ENCODE peak calls at places on chromosomes 2 and 18, in nine cellular contexts. One of them, this sample, is unnamed.

GRCh38 chr2:205712983-205713531 is 30.8 kb downstream of the NRP2 start:
- DNase-seq in activated T-cell treated with anti-CD3 and anti-CD28 coated beads for 1 hour: no peak
- DNase-seq in EL: no peak
- DNase-seq in hippocampal formation: no peak
- DNase-seq in stimulated activated naive CD8-positive, alpha-beta T cell treated with anti-CD3 and anti-CD28 coated beads, Interleukin-15, Interleukin-2, amounts not matched to agents 100 U/mL and 50 U/mL, for 24 hours: no peak
- DNase-seq in HuH-7.5: no peak
- DNase-seq in stimulated activated CD4-positive, alpha-beta T cell treated with anti-CD3 and anti-CD28 coated beads, Interleukin-2, amount 100 ng/mL, for 48 hours: no peak
- DNase-seq in activated naive CD4-positive, alpha-beta T cell treated with anti-CD3 and anti-CD28 coated beads, Interleukin-2, amount 50 U/mL, for 16 hours: no peak
- DNase-seq in GM04503: no peak
- DNase-seq in this sample: no peak

GRCh38 chr2:235926229-235926628 is 242.0 kb downstream of the GBX2 start:
- DNase-seq in activated T-cell treated with anti-CD3 and anti-CD28 coated beads for 1 hour: no peak
- DNase-seq in EL: no peak
- DNase-seq in hippocampal formation: no peak
- DNase-seq in stimulated activated naive CD8-positive, alpha-beta T cell treated with anti-CD3 and anti-CD28 coated beads, Interleukin-15, Interleukin-2, amounts not matched to agents 100 U/mL and 50 U/mL, for 24 hours: no peak
- DNase-seq in HuH-7.5: no peak
- DNase-seq in stimulated activated CD4-positive, alpha-beta T cell treated with anti-CD3 and anti-CD28 coated beads, Interleukin-2, amount 100 ng/mL, for 48 hours: no peak
- DNase-seq in activated naive CD4-positive, alpha-beta T cell treated with anti-CD3 and anti-CD28 coated beads, Interleukin-2, amount 50 U/mL, for 16 hours: no peak
- DNase-seq in GM04503: no peak
- DNase-seq in this sample: no peak

GRCh38 chr2:180622122-180622918 is 358.1 kb upstream of the UBE2E3 start:
- DNase-seq in activated T-cell treated with anti-CD3 and anti-CD28 coated beads for 1 hour: no peak
- DNase-seq in EL: peak
- DNase-seq in hippocampal formation: no peak
- DNase-seq in stimulated activated naive CD8-positive, alpha-beta T cell treated with anti-CD3 and anti-CD28 coated beads, Interleukin-15, Interleukin-2, amounts not matched to agents 100 U/mL and 50 U/mL, for 24 hours: no peak
- DNase-seq in HuH-7.5: no peak
- DNase-seq in stimulated activated CD4-positive, alpha-beta T cell treated with anti-CD3 and anti-CD28 coated beads, Interleukin-2, amount 100 ng/mL, for 48 hours: no peak
- DNase-seq in activated naive CD4-positive, alpha-beta T cell treated with anti-CD3 and anti-CD28 coated beads, Interleukin-2, amount 50 U/mL, for 16 hours: no peak
- DNase-seq in GM04503: peak
- DNase-seq in this sample: no peak

GRCh38 chr18:23583071-23583865 is 3.0 kb downstream of the NPC1 start:
- DNase-seq in activated T-cell treated with anti-CD3 and anti-CD28 coated beads for 1 hour: no peak
- DNase-seq in EL: no peak
- DNase-seq in hippocampal formation: peak
- DNase-seq in stimulated activated naive CD8-positive, alpha-beta T cell treated with anti-CD3 and anti-CD28 coated beads, Interleukin-15, Interleukin-2, amounts not matched to agents 100 U/mL and 50 U/mL, for 24 hours: no peak
- DNase-seq in HuH-7.5: no peak
- DNase-seq in stimulated activated CD4-positive, alpha-beta T cell treated with anti-CD3 and anti-CD28 coated beads, Interleukin-2, amount 100 ng/mL, for 48 hours: no peak
- DNase-seq in activated naive CD4-positive, alpha-beta T cell treated with anti-CD3 and anti-CD28 coated beads, Interleukin-2, amount 50 U/mL, for 16 hours: no peak
- DNase-seq in GM04503: no peak
- DNase-seq in this sample: peak

GRCh38 chr2:163441603-163442002 is 294.2 kb downstream of the FIGN start:
- DNase-seq in activated T-cell treated with anti-CD3 and anti-CD28 coated beads for 1 hour: no peak
- DNase-seq in EL: no peak
- DNase-seq in hippocampal formation: no peak
- DNase-seq in stimulated activated naive CD8-positive, alpha-beta T cell treated with anti-CD3 and anti-CD28 coated beads, Interleukin-15, Interleukin-2, amounts not matched to agents 100 U/mL and 50 U/mL, for 24 hours: no peak
- DNase-seq in HuH-7.5: no peak
- DNase-seq in stimulated activated CD4-positive, alpha-beta T cell treated with anti-CD3 and anti-CD28 coated beads, Interleukin-2, amount 100 ng/mL, for 48 hours: no peak
- DNase-seq in activated naive CD4-positive, alpha-beta T cell treated with anti-CD3 and anti-CD28 coated beads, Interleukin-2, amount 50 U/mL, for 16 hours: no peak
- DNase-seq in GM04503: no peak
- DNase-seq in this sample: no peak

GRCh38 chr2:201794261-201794660 is 12.1 kb upstream of the CDK15 start:
- DNase-seq in activated T-cell treated with anti-CD3 and anti-CD28 coated beads for 1 hour: no peak
- DNase-seq in EL: peak
- DNase-seq in hippocampal formation: no peak
- DNase-seq in stimulated activated naive CD8-positive, alpha-beta T cell treated with anti-CD3 and anti-CD28 coated beads, Interleukin-15, Interleukin-2, amounts not matched to agents 100 U/mL and 50 U/mL, for 24 hours: no peak
- DNase-seq in HuH-7.5: no peak
- DNase-seq in stimulated activated CD4-positive, alpha-beta T cell treated with anti-CD3 and anti-CD28 coated beads, Interleukin-2, amount 100 ng/mL, for 48 hours: no peak
- DNase-seq in activated naive CD4-positive, alpha-beta T cell treated with anti-CD3 and anti-CD28 coated beads, Interleukin-2, amount 50 U/mL, for 16 hours: no peak
- DNase-seq in GM04503: no peak
- DNase-seq in this sample: no peak

GRCh38 chr2:232890896-232891601 is 21.0 kb downstream of the SNORC start:
- DNase-seq in activated T-cell treated with anti-CD3 and anti-CD28 coated beads for 1 hour: no peak
- DNase-seq in EL: peak
- DNase-seq in hippocampal formation: no peak
- DNase-seq in stimulated activated naive CD8-positive, alpha-beta T cell treated with anti-CD3 and anti-CD28 coated beads, Interleukin-15, Interleukin-2, amounts not matched to agents 100 U/mL and 50 U/mL, for 24 hours: no peak
- DNase-seq in HuH-7.5: no peak
- DNase-seq in stimulated activated CD4-positive, alpha-beta T cell treated with anti-CD3 and anti-CD28 coated beads, Interleukin-2, amount 100 ng/mL, for 48 hours: no peak
- DNase-seq in activated naive CD4-positive, alpha-beta T cell treated with anti-CD3 and anti-CD28 coated beads, Interleukin-2, amount 50 U/mL, for 16 hours: no peak
- DNase-seq in GM04503: no peak
- DNase-seq in this sample: no peak

GRCh38 chr18:59359576-59359952 is 499 bp upstream of the LMAN1 start:
- DNase-seq in activated T-cell treated with anti-CD3 and anti-CD28 coated beads for 1 hour: no peak
- DNase-seq in EL: no peak
- DNase-seq in hippocampal formation: no peak
- DNase-seq in stimulated activated naive CD8-positive, alpha-beta T cell treated with anti-CD3 and anti-CD28 coated beads, Interleukin-15, Interleukin-2, amounts not matched to agents 100 U/mL and 50 U/mL, for 24 hours: no peak
- DNase-seq in HuH-7.5: peak
- DNase-seq in stimulated activated CD4-positive, alpha-beta T cell treated with anti-CD3 and anti-CD28 coated beads, Interleukin-2, amount 100 ng/mL, for 48 hours: no peak
- DNase-seq in activated naive CD4-positive, alpha-beta T cell treated with anti-CD3 and anti-CD28 coated beads, Interleukin-2, amount 50 U/mL, for 16 hours: no peak
- DNase-seq in GM04503: no peak
- DNase-seq in this sample: no peak

GRCh38 chr2:217753460-217754200 is 249.2 kb downstream of the TNS1 start:
- DNase-seq in activated T-cell treated with anti-CD3 and anti-CD28 coated beads for 1 hour: no peak
- DNase-seq in EL: peak
- DNase-seq in hippocampal formation: no peak
- DNase-seq in stimulated activated naive CD8-positive, alpha-beta T cell treated with anti-CD3 and anti-CD28 coated beads, Interleukin-15, Interleukin-2, amounts not matched to agents 100 U/mL and 50 U/mL, for 24 hours: no peak
- DNase-seq in HuH-7.5: no peak
- DNase-seq in stimulated activated CD4-positive, alpha-beta T cell treated with anti-CD3 and anti-CD28 coated beads, Interleukin-2, amount 100 ng/mL, for 48 hours: no peak
- DNase-seq in activated naive CD4-positive, alpha-beta T cell treated with anti-CD3 and anti-CD28 coated beads, Interleukin-2, amount 50 U/mL, for 16 hours: no peak
- DNase-seq in GM04503: no peak
- DNase-seq in this sample: peak

GRCh38 chr2:1014802-1015201 is 64.2 kb downstream of the SNTG2 start:
- DNase-seq in activated T-cell treated with anti-CD3 and anti-CD28 coated beads for 1 hour: no peak
- DNase-seq in EL: no peak
- DNase-seq in hippocampal formation: no peak
- DNase-seq in stimulated activated naive CD8-positive, alpha-beta T cell treated with anti-CD3 and anti-CD28 coated beads, Interleukin-15, Interleukin-2, amounts not matched to agents 100 U/mL and 50 U/mL, for 24 hours: no peak
- DNase-seq in HuH-7.5: no peak
- DNase-seq in stimulated activated CD4-positive, alpha-beta T cell treated with anti-CD3 and anti-CD28 coated beads, Interleukin-2, amount 100 ng/mL, for 48 hours: no peak
- DNase-seq in activated naive CD4-positive, alpha-beta T cell treated with anti-CD3 and anti-CD28 coated beads, Interleukin-2, amount 50 U/mL, for 16 hours: no peak
- DNase-seq in GM04503: no peak
- DNase-seq in this sample: no peak

GRCh38 chr2:21392660-21393059 is 268.9 kb downstream of the TDRD15 start:
- DNase-seq in activated T-cell treated with anti-CD3 and anti-CD28 coated beads for 1 hour: no peak
- DNase-seq in EL: no peak
- DNase-seq in hippocampal formation: no peak
- DNase-seq in stimulated activated naive CD8-positive, alpha-beta T cell treated with anti-CD3 and anti-CD28 coated beads, Interleukin-15, Interleukin-2, amounts not matched to agents 100 U/mL and 50 U/mL, for 24 hours: no peak
- DNase-seq in HuH-7.5: no peak
- DNase-seq in stimulated activated CD4-positive, alpha-beta T cell treated with anti-CD3 and anti-CD28 coated beads, Interleukin-2, amount 100 ng/mL, for 48 hours: no peak
- DNase-seq in activated naive CD4-positive, alpha-beta T cell treated with anti-CD3 and anti-CD28 coated beads, Interleukin-2, amount 50 U/mL, for 16 hours: no peak
- DNase-seq in GM04503: no peak
- DNase-seq in this sample: no peak

GRCh38 chr2:219331560-219332213 is 857 bp downstream of the RESP18 start:
- DNase-seq in activated T-cell treated with anti-CD3 and anti-CD28 coated beads for 1 hour: no peak
- DNase-seq in EL: no peak
- DNase-seq in hippocampal formation: no peak
- DNase-seq in stimulated activated naive CD8-positive, alpha-beta T cell treated with anti-CD3 and anti-CD28 coated beads, Interleukin-15, Interleukin-2, amounts not matched to agents 100 U/mL and 50 U/mL, for 24 hours: peak
- DNase-seq in HuH-7.5: peak
- DNase-seq in stimulated activated CD4-positive, alpha-beta T cell treated with anti-CD3 and anti-CD28 coated beads, Interleukin-2, amount 100 ng/mL, for 48 hours: peak
- DNase-seq in activated naive CD4-positive, alpha-beta T cell treated with anti-CD3 and anti-CD28 coated beads, Interleukin-2, amount 50 U/mL, for 16 hours: no peak
- DNase-seq in GM04503: no peak
- DNase-seq in this sample: no peak

GRCh38 chr2:203678971-203679370 is 27.5 kb upstream of the CD28 start:
- DNase-seq in activated T-cell treated with anti-CD3 and anti-CD28 coated beads for 1 hour: no peak
- DNase-seq in EL: no peak
- DNase-seq in hippocampal formation: no peak
- DNase-seq in stimulated activated naive CD8-positive, alpha-beta T cell treated with anti-CD3 and anti-CD28 coated beads, Interleukin-15, Interleukin-2, amounts not matched to agents 100 U/mL and 50 U/mL, for 24 hours: no peak
- DNase-seq in HuH-7.5: no peak
- DNase-seq in stimulated activated CD4-positive, alpha-beta T cell treated with anti-CD3 and anti-CD28 coated beads, Interleukin-2, amount 100 ng/mL, for 48 hours: no peak
- DNase-seq in activated naive CD4-positive, alpha-beta T cell treated with anti-CD3 and anti-CD28 coated beads, Interleukin-2, amount 50 U/mL, for 16 hours: no peak
- DNase-seq in GM04503: no peak
- DNase-seq in this sample: no peak

GRCh38 chr2:79717364-79718007 is 204.6 kb downstream of the CTNNA2 start:
- DNase-seq in activated T-cell treated with anti-CD3 and anti-CD28 coated beads for 1 hour: no peak
- DNase-seq in EL: peak
- DNase-seq in hippocampal formation: no peak
- DNase-seq in stimulated activated naive CD8-positive, alpha-beta T cell treated with anti-CD3 and anti-CD28 coated beads, Interleukin-15, Interleukin-2, amounts not matched to agents 100 U/mL and 50 U/mL, for 24 hours: no peak
- DNase-seq in HuH-7.5: no peak
- DNase-seq in stimulated activated CD4-positive, alpha-beta T cell treated with anti-CD3 and anti-CD28 coated beads, Interleukin-2, amount 100 ng/mL, for 48 hours: no peak
- DNase-seq in activated naive CD4-positive, alpha-beta T cell treated with anti-CD3 and anti-CD28 coated beads, Interleukin-2, amount 50 U/mL, for 16 hours: no peak
- DNase-seq in GM04503: peak
- DNase-seq in this sample: no peak

GRCh38 chr2:236673126-236673822 is 103.6 kb downstream of the ACKR3 start:
- DNase-seq in activated T-cell treated with anti-CD3 and anti-CD28 coated beads for 1 hour: no peak
- DNase-seq in EL: no peak
- DNase-seq in hippocampal formation: no peak
- DNase-seq in stimulated activated naive CD8-positive, alpha-beta T cell treated with anti-CD3 and anti-CD28 coated beads, Interleukin-15, Interleukin-2, amounts not matched to agents 100 U/mL and 50 U/mL, for 24 hours: no peak
- DNase-seq in HuH-7.5: no peak
- DNase-seq in stimulated activated CD4-positive, alpha-beta T cell treated with anti-CD3 and anti-CD28 coated beads, Interleukin-2, amount 100 ng/mL, for 48 hours: no peak
- DNase-seq in activated naive CD4-positive, alpha-beta T cell treated with anti-CD3 and anti-CD28 coated beads, Interleukin-2, amount 50 U/mL, for 16 hours: no peak
- DNase-seq in GM04503: no peak
- DNase-seq in this sample: no peak

GRCh38 chr2:138964413-138964812 is 184.2 kb upstream of the NXPH2 start:
- DNase-seq in activated T-cell treated with anti-CD3 and anti-CD28 coated beads for 1 hour: no peak
- DNase-seq in EL: no peak
- DNase-seq in hippocampal formation: no peak
- DNase-seq in stimulated activated naive CD8-positive, alpha-beta T cell treated with anti-CD3 and anti-CD28 coated beads, Interleukin-15, Interleukin-2, amounts not matched to agents 100 U/mL and 50 U/mL, for 24 hours: no peak
- DNase-seq in HuH-7.5: no peak
- DNase-seq in stimulated activated CD4-positive, alpha-beta T cell treated with anti-CD3 and anti-CD28 coated beads, Interleukin-2, amount 100 ng/mL, for 48 hours: no peak
- DNase-seq in activated naive CD4-positive, alpha-beta T cell treated with anti-CD3 and anti-CD28 coated beads, Interleukin-2, amount 50 U/mL, for 16 hours: no peak
- DNase-seq in GM04503: no peak
- DNase-seq in this sample: no peak

GRCh38 chr2:105739944-105740734 is 4.6 kb upstream of the NCK2 start:
- DNase-seq in activated T-cell treated with anti-CD3 and anti-CD28 coated beads for 1 hour: no peak
- DNase-seq in EL: no peak
- DNase-seq in hippocampal formation: no peak
- DNase-seq in stimulated activated naive CD8-positive, alpha-beta T cell treated with anti-CD3 and anti-CD28 coated beads, Interleukin-15, Interleukin-2, amounts not matched to agents 100 U/mL and 50 U/mL, for 24 hours: no peak
- DNase-seq in HuH-7.5: no peak
- DNase-seq in stimulated activated CD4-positive, alpha-beta T cell treated with anti-CD3 and anti-CD28 coated beads, Interleukin-2, amount 100 ng/mL, for 48 hours: no peak
- DNase-seq in activated naive CD4-positive, alpha-beta T cell treated with anti-CD3 and anti-CD28 coated beads, Interleukin-2, amount 50 U/mL, for 16 hours: no peak
- DNase-seq in GM04503: no peak
- DNase-seq in this sample: no peak

GRCh38 chr18:36583155-36583745 is 245.6 kb downstream of the TPGS2 start:
- DNase-seq in activated T-cell treated with anti-CD3 and anti-CD28 coated beads for 1 hour: no peak
- DNase-seq in EL: no peak
- DNase-seq in hippocampal formation: no peak
- DNase-seq in stimulated activated naive CD8-positive, alpha-beta T cell treated with anti-CD3 and anti-CD28 coated beads, Interleukin-15, Interleukin-2, amounts not matched to agents 100 U/mL and 50 U/mL, for 24 hours: no peak
- DNase-seq in HuH-7.5: no peak
- DNase-seq in stimulated activated CD4-positive, alpha-beta T cell treated with anti-CD3 and anti-CD28 coated beads, Interleukin-2, amount 100 ng/mL, for 48 hours: no peak
- DNase-seq in activated naive CD4-positive, alpha-beta T cell treated with anti-CD3 and anti-CD28 coated beads, Interleukin-2, amount 50 U/mL, for 16 hours: no peak
- DNase-seq in GM04503: no peak
- DNase-seq in this sample: no peak